ENCODE peak calls at places on chromosome 18, in ten cellular contexts. Q is fibroblast of pulmonary artery, I is endothelial cell of umbilical vein, E is GM13976, N is pancreas, V is brain microvascular endothelial cell, R is cardiac muscle cell, D is cardiac fibroblast, M is left ventricle myocardium inferior, T is Peyer's patch. J is an unnamed sample.

GRCh38 chr18:50051288-50051687 is 143.7 kb downstream of the MYO5B start:
- DNase-seq in Q (peak), I (no peak), E (no peak), N (no peak), V (no peak), R (peak), D (peak), M (no peak), T (no peak), J (peak)

GRCh38 chr18:59902180-59902992 is 2.6 kb downstream of the PMAIP1 start:
- DNase-seq in Q (peak), I (peak), E (no peak), N (no peak), V (no peak), R (no peak), D (no peak), M (no peak), T (no peak), J (no peak)

GRCh38 chr18:57648414-57648813 is 26.8 kb upstream of the NARS1 start:
- DNase-seq in Q (no peak), I (no peak), E (no peak), N (no peak), V (no peak), R (no peak), D (no peak), M (no peak), T (no peak), J (no peak)

GRCh38 chr18:46211816-46212215 is 107.6 kb downstream of the HAUS1 start:
- DNase-seq in Q (peak), I (peak), E (peak), N (no peak), V (no peak), R (peak), D (peak), M (no peak), T (no peak), J (no peak)

GRCh38 chr18:41818381-41819355 is 136.4 kb upstream of the PIK3C3 start:
- DNase-seq in Q (no peak), I (no peak), E (no peak), N (no peak), V (no peak), R (no peak), D (no peak), M (no peak), T (no peak), J (no peak)

GRCh38 chr18:44842588-44843412 is 162.1 kb downstream of the SETBP1 start:
- DNase-seq in Q (no peak), I (no peak), E (no peak), N (no peak), V (no peak), R (no peak), D (no peak), M (no peak), T (no peak), J (no peak)

GRCh38 chr18:136433-136832 is 21.9 kb upstream of the USP14 start:
- DNase-seq in Q (no peak), I (no peak), E (no peak), N (no peak), V (no peak), R (no peak), D (no peak), M (no peak), T (no peak), J (no peak)

GRCh38 chr18:159933-160332 is 1.6 kb downstream of the USP14 start:
- DNase-seq in Q (no peak), I (no peak), E (no peak), N (no peak), V (no peak), R (no peak), D (no peak), M (no peak), T (no peak), J (no peak)

GRCh38 chr18:52242711-52243110 is 97.3 kb upstream of the DCC start:
- DNase-seq in Q (peak), I (no peak), E (no peak), N (no peak), V (no peak), R (peak), D (peak), M (no peak), T (no peak), J (no peak)

GRCh38 chr18:44679056-44679911 is 1.4 kb upstream of the SETBP1 start:
- DNase-seq in Q (peak), I (peak), E (peak), N (peak), V (peak), R (peak), D (peak), M (peak), T (peak), J (peak)

GRCh38 chr18:8685141-8685913 is 20.0 kb upstream of the MTCL1 start:
- DNase-seq in Q (peak), I (no peak), E (no peak), N (no peak), V (peak), R (peak), D (peak), M (no peak), T (no peak), J (no peak)

GRCh38 chr18:36296591-36297418 is 708 bp upstream of the FHOD3 start:
- DNase-seq in Q (peak), I (peak), E (peak), N (peak), V (peak), R (peak), D (peak), M (peak), T (no peak), J (peak)

GRCh38 chr18:47587587-47587986 is 336.1 kb upstream of the SKOR2 start:
- DNase-seq in Q (no peak), I (no peak), E (no peak), N (no peak), V (no peak), R (no peak), D (no peak), M (no peak), T (no peak), J (no peak)

GRCh38 chr18:22335644-22336275 is 82.0 kb downstream of the CTAGE1 start:
- DNase-seq in Q (no peak), I (peak), E (no peak), N (no peak), V (no peak), R (no peak), D (peak), M (no peak), T (no peak), J (peak)

GRCh38 chr18:65988371-65988770 is 237.6 kb downstream of the CDH7 start:
- DNase-seq in Q (no peak), I (no peak), E (no peak), N (no peak), V (no peak), R (no peak), D (no peak), M (no peak), T (no peak), J (no peak)

GRCh38 chr18:58761241-58761969 is 90.1 kb downstream of the MALT1 start:
- DNase-seq in Q (no peak), I (no peak), E (peak), N (no peak), V (no peak), R (no peak), D (no peak), M (no peak), T (no peak), J (no peak)

DNA sequence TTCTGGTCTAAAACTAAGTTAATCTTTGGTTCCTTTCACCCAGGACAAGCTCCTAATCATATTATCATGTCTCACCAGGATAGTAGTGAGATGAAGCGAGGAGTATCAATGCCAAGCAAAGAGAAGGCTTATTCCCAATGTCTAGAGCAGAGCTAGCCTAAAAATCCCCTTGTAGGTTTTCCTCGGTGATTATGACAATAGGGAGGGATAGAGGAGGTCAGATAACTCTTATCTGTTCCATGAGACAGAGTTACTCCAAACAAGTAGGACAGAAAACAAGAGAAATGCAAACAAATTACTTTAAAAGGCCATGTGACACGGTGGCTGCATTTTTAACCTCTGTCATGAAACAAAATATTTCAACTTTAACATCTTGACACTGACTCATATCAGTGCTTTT is 623.1 kb downstream of the ADCYAP1 start:
- DNase-seq in Q (no peak), I (no peak), E (no peak), N (no peak), V (no peak), R (no peak), D (no peak), M (no peak), T (no peak), J (no peak)
- TF ChIP-seq CTCF in Q (no peak), I (no peak), E (no peak), N (no peak), V (no peak), R (no peak), D (no peak), M (no peak), T (no peak), J (no peak)

DNA sequence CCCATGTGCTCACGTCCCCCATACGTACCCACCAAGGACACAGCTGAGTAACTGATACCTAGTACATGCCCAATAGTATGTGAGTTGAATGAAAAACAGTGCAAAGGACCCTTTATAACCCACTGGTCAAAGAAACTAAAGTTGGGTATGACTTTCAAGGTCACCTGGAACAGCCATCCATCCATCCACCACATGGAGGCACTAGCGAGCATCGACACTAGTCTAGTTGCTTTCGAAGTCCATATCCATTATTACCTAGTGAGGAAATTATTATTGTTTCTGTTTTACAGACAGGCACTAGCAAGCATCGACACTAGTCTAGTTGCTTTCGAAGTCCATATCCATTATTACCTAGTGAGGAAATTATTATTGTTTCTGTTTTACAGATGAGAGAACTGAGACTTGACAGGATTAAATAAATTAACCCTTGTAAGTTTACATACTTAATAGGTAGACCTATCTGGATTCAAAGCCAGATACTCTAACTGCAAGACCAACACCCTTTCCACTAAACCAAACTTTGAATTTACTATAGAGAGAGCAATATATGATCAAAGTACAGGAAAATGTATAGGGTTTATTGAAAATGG is 233.7 kb downstream of the METTL4 start:
- DNase-seq in Q (peak), I (peak), E (peak), N (no peak), V (peak), R (peak), D (peak), M (no peak), T (peak), J (peak)
- TF ChIP-seq CTCF in Q (peak), I (peak), E (peak), N (peak), V (peak), R (peak), D (peak), M (peak), T (peak), J (peak)

DNA sequence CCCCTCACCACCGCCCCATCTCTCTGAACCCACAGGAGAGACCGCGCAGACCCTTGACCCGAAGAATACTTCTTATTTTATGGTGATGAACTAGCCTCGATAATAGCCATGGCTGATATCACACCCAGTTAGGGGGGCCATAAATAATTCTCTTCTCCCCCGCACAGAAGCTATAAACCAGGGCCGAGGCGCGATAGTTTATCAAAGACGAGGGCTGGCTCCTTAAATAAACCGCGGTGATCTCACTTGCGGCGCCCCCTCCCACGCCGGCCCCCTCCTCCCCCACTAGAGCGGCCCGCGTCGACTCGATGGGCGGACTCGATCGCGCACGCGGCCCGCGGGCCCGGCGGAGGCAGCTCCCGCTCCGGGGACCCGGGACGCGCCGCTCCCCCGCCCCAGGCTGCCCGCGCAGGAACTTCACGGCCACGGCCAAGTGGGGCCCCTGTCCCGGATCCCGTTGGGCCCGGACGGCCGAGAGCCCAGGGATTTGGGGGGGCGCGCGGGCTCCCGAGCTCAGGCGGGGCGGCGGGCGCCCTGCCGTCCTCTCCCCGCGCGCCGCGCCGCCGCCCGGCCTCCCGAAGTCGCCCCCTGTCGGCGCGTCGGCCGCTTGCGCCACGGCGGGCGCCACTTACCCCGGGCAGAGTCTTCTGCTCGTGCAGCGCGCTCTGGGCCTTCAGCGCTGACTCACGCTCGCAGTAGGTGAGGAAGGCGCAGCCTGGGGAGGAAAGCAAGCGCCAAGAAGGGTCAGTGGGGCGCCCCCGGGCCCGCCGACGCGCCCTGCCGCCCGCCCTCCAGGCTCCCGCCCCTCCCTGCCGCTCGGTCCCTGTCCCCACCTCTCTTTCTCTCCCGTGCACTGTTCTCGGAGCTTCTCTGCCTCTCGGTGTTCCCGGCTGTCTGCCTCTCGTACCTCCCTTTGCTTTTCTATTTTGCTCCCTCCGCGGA is 80.4 kb downstream of the CELF4 start:
- DNase-seq in Q (peak), I (no peak), E (peak), N (no peak), V (no peak), R (peak), D (peak), M (no peak), T (no peak), J (peak)
- TF ChIP-seq CTCF in Q (peak), I (no peak), E (peak), N (no peak), V (no peak), R (peak), D (no peak), M (peak), T (no peak), J (no peak)

GRCh38 chr18:43276471-43276870 is 819 bp downstream of the SYT4 start:
- DNase-seq in Q (no peak), I (no peak), E (no peak), N (no peak), V (no peak), R (no peak), D (no peak), M (no peak), T (no peak), J (no peak)

GRCh38 chr18:43274526-43274925 is 2.8 kb downstream of the SYT4 start:
- DNase-seq in Q (no peak), I (no peak), E (no peak), N (no peak), V (no peak), R (no peak), D (no peak), M (no peak), T (no peak), J (no peak)

GRCh38 chr18:43279015-43279758 is 1.9 kb upstream of the SYT4 start:
- DNase-seq in Q (peak), I (no peak), E (no peak), N (no peak), V (no peak), R (peak), D (peak), M (no peak), T (no peak), J (peak)

GRCh38 chr18:43278401-43278800 is 1.1 kb upstream of the SYT4 start:
- DNase-seq in Q (no peak), I (no peak), E (no peak), N (no peak), V (no peak), R (no peak), D (no peak), M (no peak), T (no peak), J (no peak)

DNA sequence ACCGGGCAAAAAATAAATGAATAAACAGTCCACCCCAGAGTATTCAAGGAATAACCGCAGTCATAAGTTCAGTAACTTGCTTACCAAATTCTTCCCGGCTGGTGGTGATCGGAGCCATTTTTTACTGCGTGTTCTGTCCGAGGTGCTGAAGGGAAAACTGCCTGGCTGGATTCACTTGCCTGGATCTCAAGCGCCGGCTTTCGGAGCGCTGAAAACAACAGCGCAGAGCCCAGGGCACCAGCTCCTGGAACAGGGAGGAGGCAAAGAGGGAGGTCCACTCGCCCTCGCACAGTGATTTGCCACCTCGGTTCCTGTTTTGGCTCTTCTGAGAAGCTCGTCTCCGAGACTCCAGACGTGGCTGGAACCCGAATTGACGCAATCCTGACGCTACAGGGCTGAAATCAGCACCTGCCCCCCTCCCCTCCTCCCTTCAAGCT is at the start of gene SYT4:
- DNase-seq in Q (peak), I (peak), E (no peak), N (peak), V (peak), R (peak), D (peak), M (peak), T (no peak), J (peak)
- TF ChIP-seq CTCF in Q (peak), I (no peak), E (no peak), N (no peak), V (peak), R (no peak), D (no peak), M (no peak), T (no peak), J (no peak)